ENCODE peak calls at places on chromosomes 4 and X, in ten cellular contexts. A is stimulated activated CD4-positive, alpha-beta T cell treated with anti-CD3 and anti-CD28 coated beads, Interleukin-12 subunit alpha, Interleukin-12 subunit beta, amount 100 ng/mL, for 4 hours; O is KG1; N is HT1080; S is neural crest cell; L is HFFc6; R is memory B cell; B is mesendoderm; C is body of pancreas; P is NCI-H1048. F is an unnamed sample.

GRCh38 chrX:117274943-117275342 is 812.2 kb upstream of the CT83 start:
- DNase-seq in A (no peak), B (peak; percentile 0), O (no peak), S (no peak), R (no peak), N (no peak), C (no peak), L (no peak), P (no peak), F (no peak)

GRCh38 chr4:78496021-78496643 is 55.4 kb upstream of the ANXA3 start:
- DNase-seq in R (no peak), L (no peak), B (no peak), N (no peak), O (no peak), C (no peak), P (no peak), S (no peak), A (no peak), F (no peak)

GRCh38 chr4:65656008-65656407 is 14.3 kb downstream of the EPHA5 start:
- DNase-seq in R (no peak), A (no peak), P (no peak), L (no peak), B (no peak), N (no peak), C (no peak), S (no peak), O (no peak), F (no peak)

GRCh38 chr4:183635737-183636136 is 23.2 kb downstream of the RWDD4 start:
- DNase-seq in B (no peak), L (no peak), O (no peak), C (no peak), R (no peak), S (no peak), N (no peak), A (no peak), P (no peak), F (no peak)

GRCh38 chrX:98405376-98405775 is 1521.7 kb downstream of the RPA4 start:
- DNase-seq in O (no peak), B (no peak), S (no peak), R (no peak), C (no peak), L (peak; percentile 7), N (peak; percentile 66), A (no peak), P (no peak), F (no peak)

GRCh38 chr4:171651071-171651470 is 162.1 kb upstream of the GALNTL6 start:
- DNase-seq in A (no peak), C (no peak), P (no peak), N (no peak), O (no peak), L (no peak), B (no peak), R (no peak), S (no peak), F (no peak)

GRCh38 chr4:127586922-127587571 is 45.7 kb upstream of the INTU start:
- DNase-seq in A (no peak), N (peak; percentile 50), S (no peak), L (peak; percentile 37), O (peak; percentile 7), C (peak; percentile 20), B (peak; percentile 92), P (no peak), R (no peak), F (no peak)

GRCh38 chr4:2848449-2848848 is 4.8 kb downstream of the ADD1 start:
- DNase-seq in B (peak; percentile 44), L (no peak), A (no peak), C (peak; percentile 69), P (no peak), S (no peak), R (no peak), O (no peak), N (peak; percentile 26), F (no peak)

GRCh38 chr4:872241-872981 is 46.5 kb upstream of the CPLX1 start:
- DNase-seq in N (no peak), S (no peak), B (no peak), R (no peak), O (no peak), C (no peak), A (no peak), P (no peak), L (no peak), F (no peak)

GRCh38 chr4:184408021-184408710 is 66.2 kb downstream of the IRF2 start:
- DNase-seq in B (no peak), C (no peak), S (no peak), O (no peak), P (no peak), N (peak; percentile 82), A (no peak), L (peak; percentile 77), R (no peak), F (no peak)

GRCh38 chr4:114905017-114905416 is 208.4 kb downstream of the NDST4 start:
- DNase-seq in O (no peak), C (no peak), A (no peak), B (no peak), N (no peak), P (no peak), R (no peak), L (no peak), S (no peak), F (no peak)

GRCh38 chrX:36974896-36975295 is 33.3 kb upstream of the FAM47C start:
- DNase-seq in O (no peak), C (no peak), R (no peak), N (no peak), S (no peak), A (no peak), P (no peak), B (no peak), L (no peak), F (no peak)

GRCh38 chr4:125750827-125751466 is 436.2 kb downstream of the FAT4 start:
- DNase-seq in R (no peak), O (no peak), N (peak; percentile 54), C (peak; percentile 12), A (no peak), S (no peak), P (no peak), B (peak; percentile 84), L (peak; percentile 29), F (no peak)